ENCODE peak calls at places on chromosomes 13 and 19, in five cellular contexts. F is aorta, A is ovary, O is transverse colon, E is tibial artery. D is an unnamed sample.

GRCh38 chr13:62875118-62875640 is 1459.5 kb upstream of the PCDH20 start:
- DNase-seq in E (no peak), A (no peak), F (no peak), O (no peak), D (no peak)

GRCh38 chr19:53962887-53963435 is at the start of gene CACNG8:
- DNase-seq in F (peak; percentile 65), O (no peak), A (no peak), E (no peak), D (no peak)

GRCh38 chr13:77429320-77430142 is 102.6 kb upstream of the MYCBP2 start:
- DNase-seq in F (no peak), O (no peak), A (no peak), E (no peak), D (no peak)

GRCh38 chr19:15563931-15564330 is 51.1 kb upstream of the CYP4F8 start:
- DNase-seq in O (no peak), A (no peak), E (no peak), F (peak; percentile 51), D (no peak)

GRCh38 chr13:52845766-52846566 is 2.5 kb downstream of the PCDH8 start:
- DNase-seq in E (no peak), F (peak; percentile 77), A (no peak), O (peak; percentile 55), D (peak; percentile 78)

GRCh38 chr13:74280093-74280794 is 146.0 kb upstream of the KLF12 start:
- DNase-seq in A (no peak), O (no peak), E (no peak), F (no peak), D (no peak)

GRCh38 chr19:6947745-6948144 is 60.4 kb downstream of the ADGRE1 start:
- DNase-seq in F (no peak), O (no peak), A (no peak), E (no peak), D (no peak)

GRCh38 chr13:47215741-47216140 is 318.9 kb upstream of the HTR2A start:
- DNase-seq in O (no peak), F (no peak), A (no peak), E (no peak), D (no peak)

GRCh38 chr13:32134241-32134801 is 102.7 kb downstream of the FRY start:
- DNase-seq in F (no peak), A (no peak), E (no peak), O (no peak), D (no peak)

GRCh38 chr19:12983091-12983490 is 12.2 kb upstream of the NFIX start:
- DNase-seq in O (no peak), F (no peak), A (no peak), E (no peak), D (no peak)

GRCh38 chr19:40242480-40242879 is 16.0 kb upstream of the CCNP start:
- DNase-seq in E (peak; percentile 62), O (no peak), F (no peak), A (no peak), D (no peak)

GRCh38 chr13:113653264-113654174 is 4.5 kb downstream of the ATP4B start:
- DNase-seq in O (peak; percentile 3), F (peak; percentile 61), A (no peak), E (peak; percentile 58), D (peak; percentile 10)

GRCh38 chr13:43942301-43942700 is 62.6 kb downstream of the LACC1 start:
- DNase-seq in O (no peak), E (no peak), F (no peak), A (no peak), D (no peak)
- H3K27me3 ChIP-seq in O (no peaks in the 10 kb centered on the region), E (no peaks in the 10 kb centered on the region), F (no peaks in the 10 kb centered on the region), A (no peaks in the 10 kb centered on the region), D (no peaks in the 10 kb centered on the region)

DNA sequence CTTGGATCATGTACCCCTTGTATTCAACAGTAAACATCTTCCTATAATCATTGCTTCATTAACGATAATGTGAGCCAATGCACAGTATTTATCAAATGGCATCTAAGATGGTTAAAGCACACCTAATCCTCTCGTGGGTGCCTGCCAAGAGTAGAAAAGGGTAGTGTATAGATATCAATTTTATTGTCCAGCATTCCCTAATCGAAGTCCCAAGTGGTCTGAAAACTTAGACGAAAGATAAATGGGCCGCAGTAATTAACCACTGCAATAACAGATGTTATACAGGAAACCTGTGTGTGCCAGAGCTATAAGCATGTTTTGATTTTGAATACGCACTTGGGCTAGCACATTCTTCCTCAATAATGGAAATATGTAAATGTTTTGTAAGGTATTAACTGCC is 642 bp upstream of the MBNL2 start:
- DNase-seq in O (no peak), E (no peak), F (no peak), A (no peak), D (no peak)
- H3K27ac ChIP-seq in O (peak overlapping the region; percentile 90), E (peak overlapping the region; percentile 84), F (no peak overlapping the region), A (peak overlapping the region; percentile 85), D (no peak overlapping the region)

GRCh38 chr13:54958781-54959180 is 1930.2 kb downstream of the OLFM4 start:
- DNase-seq in A (no peak), F (no peak), E (no peak), O (no peak), D (no peak)
- H3K4me3 ChIP-seq in A (no peak overlapping the region), F (no peak overlapping the region), E (no peak overlapping the region), O (no peak overlapping the region), D (no peak overlapping the region)

GRCh38 chr19:55451522-55452380 is 8.7 kb upstream of the SHISA7 start:
- DNase-seq in O (no peak), E (no peak), F (no peak), A (peak; percentile 47), D (no peak)

GRCh38 chr19:55452381-55453325 is 8.8 kb downstream of the ISOC2 start:
- DNase-seq in E (no peak), A (peak; percentile 85), F (peak; percentile 90), O (peak; percentile 46), D (peak; percentile 80)

GRCh38 chr19:55451163-55451521 is 8.0 kb upstream of the SHISA7 start:
- DNase-seq in E (no peak), F (no peak), O (no peak), A (no peak), D (no peak)

GRCh38 chr19:55447421-55448174 is 4.5 kb upstream of the SHISA7 start:
- DNase-seq in O (no peak), A (no peak), F (no peak), E (no peak), D (no peak)

GRCh38 chr19:55449469-55449868 is 6.4 kb upstream of the SHISA7 start:
- DNase-seq in E (no peak), F (no peak), A (no peak), O (no peak), D (no peak)
- H3K27me3 ChIP-seq in E (peaks cover 64% of the 10 kb centered on the region), F (no peaks in the 10 kb centered on the region), A (no peaks in the 10 kb centered on the region), O (peaks cover 53% of the 10 kb centered on the region), D (peaks cover 11% of the 10 kb centered on the region)

DNA sequence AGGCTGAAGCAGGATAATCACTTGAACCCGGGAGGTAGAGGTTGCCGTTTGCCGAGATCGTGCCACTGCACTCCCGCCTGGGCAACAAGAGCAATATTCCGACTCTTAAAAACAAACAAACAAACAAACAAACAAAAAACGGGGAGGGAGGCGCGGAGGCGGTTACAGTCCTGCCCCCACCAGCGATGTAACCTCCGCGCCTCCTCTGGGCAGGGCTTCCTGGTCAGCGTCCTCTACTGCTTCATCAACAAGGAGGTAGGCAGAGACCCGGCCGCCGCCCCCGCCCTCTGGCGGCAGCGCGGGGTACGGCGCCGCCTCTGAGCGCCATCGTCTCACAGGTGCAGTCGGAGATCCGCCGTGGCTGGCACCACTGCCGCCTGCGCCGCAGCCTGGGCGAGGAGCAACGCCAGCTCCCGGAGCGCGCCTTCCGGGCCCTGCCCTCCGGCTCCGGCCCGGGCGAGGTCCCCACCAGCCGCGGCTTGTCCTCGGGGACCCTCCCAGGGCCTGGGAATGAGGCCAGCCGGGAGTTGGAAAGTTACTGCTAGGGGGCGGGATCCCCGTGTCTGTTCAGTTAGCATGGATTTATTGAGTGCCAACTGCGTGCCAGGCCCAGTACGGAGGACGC is 10.2 kb downstream of the SNRPD2 start:
- DNase-seq in F (peak; percentile 94), E (peak; percentile 93), A (peak; percentile 81), O (peak; percentile 93), D (peak; percentile 84)
- H3K27ac ChIP-seq in F (peak overlapping the region; percentile 15), E (peak overlapping the region; percentile 81), A (peak overlapping the region; percentile 19), O (peak overlapping the region; percentile 82), D (peak overlapping the region; percentile 7)

DNA sequence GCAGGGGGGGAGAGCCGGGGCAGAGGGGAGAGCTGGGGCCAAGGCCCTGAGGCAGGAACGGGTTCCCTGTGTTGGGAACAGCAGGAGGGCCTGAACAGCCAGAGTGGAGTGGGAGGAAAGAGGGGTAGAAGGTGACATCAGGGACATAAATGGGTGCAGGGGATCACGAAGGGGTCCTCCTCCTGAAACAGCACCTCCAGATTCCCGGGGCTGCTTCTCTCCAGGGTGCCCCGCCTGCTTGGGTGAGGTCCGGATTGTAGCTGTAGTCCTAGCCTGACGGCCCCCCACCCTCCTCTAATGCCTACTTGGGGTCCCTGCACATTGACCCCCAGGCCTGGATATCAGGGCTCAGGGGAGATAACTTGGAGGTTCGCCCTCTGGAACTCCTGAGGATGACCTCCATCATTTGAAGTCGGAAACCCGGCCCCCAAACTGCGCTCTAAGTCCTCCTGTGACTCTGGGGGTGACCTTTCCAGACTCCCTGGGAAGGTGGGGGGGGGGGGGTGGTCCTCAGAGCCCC is 473 bp upstream of the SCN1B start:
- DNase-seq in F (peak; percentile 67), O (no peak), E (no peak), A (no peak), D (peak; percentile 33)
- H3K4me3 ChIP-seq in F (no peak overlapping the region), O (peak overlapping the region; percentile 53), E (peak overlapping the region; percentile 58), A (peak overlapping the region; percentile 55), D (peak overlapping the region; percentile 53)

DNA sequence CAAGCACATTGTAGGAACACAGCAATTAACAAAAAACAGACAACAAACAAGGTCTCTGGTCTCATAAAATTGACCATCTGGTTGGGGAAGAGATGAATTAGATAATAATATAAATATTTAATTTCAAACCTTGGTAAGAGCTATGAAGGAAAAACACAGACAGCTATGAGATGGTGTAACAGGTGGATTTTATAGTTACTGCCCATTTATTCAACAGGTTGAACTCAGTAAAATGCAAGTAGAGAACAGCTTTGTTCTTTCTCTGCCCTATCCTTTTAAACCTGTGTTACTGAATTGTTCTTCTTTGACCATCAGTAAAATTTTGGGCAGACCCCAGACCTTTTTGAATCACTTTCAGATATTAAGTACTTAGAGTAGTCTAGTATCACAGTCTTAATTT is 77.6 kb upstream of the FAM216B start:
- DNase-seq in A (no peak), E (no peak), O (no peak), F (no peak), D (no peak)
- H3K27me3 ChIP-seq in A (no peaks in the 10 kb centered on the region), E (no peaks in the 10 kb centered on the region), O (no peaks in the 10 kb centered on the region), F (no peaks in the 10 kb centered on the region), D (no peaks in the 10 kb centered on the region)